ENCODE peak calls at places on chromosomes 6 and 20, in four cellular contexts. D is A549, U is GM10248, N is fibroblast of the aortic adventitia. Z is an unnamed sample.

GRCh38 chr6:73579851-73580246 is 59.0 kb upstream of the EEF1A1 start:
- DNase-seq in N (peak), U (no peak), D (peak), Z (no peak)

GRCh38 chr6:25086500-25087091 is 150.8 kb upstream of the RIPOR2 start:
- DNase-seq in U (no peak), N (no peak), D (no peak), Z (no peak)

GRCh38 chr6:120122401-120122800 is 772.8 kb upstream of the MAN1A1 start:
- DNase-seq in U (no peak), D (no peak), N (no peak), Z (no peak)

GRCh38 chr6:45075246-45075645 is 252.9 kb upstream of the RUNX2 start:
- DNase-seq in U (no peak), N (peak), D (no peak), Z (no peak)

GRCh38 chr6:21885532-21886089 is 292.1 kb downstream of the SOX4 start:
- DNase-seq in D (peak), U (no peak), N (peak), Z (no peak)

GRCh38 chr6:96675617-96676016 is 112.7 kb downstream of the FHL5 start:
- DNase-seq in D (no peak), N (no peak), U (no peak), Z (no peak)

GRCh38 chr6:104940881-104941693 is 15.8 kb upstream of the LIN28B start:
- DNase-seq in N (peak), D (no peak), U (peak), Z (no peak)

GRCh38 chr20:57622579-57623381 is 2.6 kb upstream of the ZBP1 start:
- DNase-seq in U (peak), D (peak), N (peak), Z (peak)

GRCh38 chr20:21499641-21500040 is 14.2 kb downstream of the NKX2-2 start:
- DNase-seq in N (no peak), D (no peak), U (no peak), Z (no peak)

GRCh38 chr20:42179768-42180167 is 561.6 kb upstream of the CHD6 start:
- DNase-seq in D (no peak), U (no peak), N (no peak), Z (no peak)

GRCh38 chr6:134873500-134874388 is 76.2 kb downstream of the ALDH8A1 start:
- DNase-seq in N (no peak), U (no peak), D (no peak), Z (no peak)

GRCh38 chr6:17101422-17102257 is at the start of gene STMND1:
- DNase-seq in U (peak), D (peak), N (peak), Z (peak)

GRCh38 chr6:27556406-27556805 is 83.5 kb upstream of the ZNF184 start:
- DNase-seq in U (no peak), N (no peak), D (no peak), Z (no peak)

GRCh38 chr6:146547889-146548288 is 4.3 kb downstream of the RAB32 start:
- DNase-seq in U (no peak), N (no peak), D (no peak), Z (no peak)

GRCh38 chr20:47677314-47678129 is 107.8 kb downstream of the SULF2 start:
- DNase-seq in N (no peak), U (peak), D (peak), Z (peak)

GRCh38 chr20:18272451-18272850 is 15.9 kb upstream of the ZNF133 start:
- DNase-seq in U (no peak), N (peak), D (peak), Z (no peak)

GRCh38 chr6:147389463-147389862 is 119.0 kb upstream of the SAMD5 start:
- DNase-seq in D (no peak), U (no peak), N (no peak), Z (no peak)

GRCh38 chr20:41387433-41387832 is 20.8 kb upstream of the EMILIN3 start:
- DNase-seq in D (no peak), N (no peak), U (no peak), Z (no peak)

GRCh38 chr6:40671338-40672050 is 84.3 kb upstream of the LRFN2 start:
- DNase-seq in U (no peak), D (no peak), N (no peak), Z (no peak)

GRCh38 chr6:27834879-27835549 is 77.2 kb downstream of the OR2B2 start:
- DNase-seq in U (no peak), D (no peak), N (no peak), Z (no peak)

GRCh38 chr6:17179246-17180073 is 77.6 kb downstream of the STMND1 start:
- DNase-seq in D (no peak), N (peak), U (no peak), Z (no peak)

GRCh38 chr6:144411506-144412165 is 126.5 kb downstream of the UTRN start:
- DNase-seq in U (no peak), N (no peak), D (no peak), Z (no peak)

GRCh38 chr20:59185809-59186208 is 22.2 kb downstream of the ZNF831 start:
- DNase-seq in D (no peak), U (no peak), N (no peak), Z (no peak)
- TF ChIP-seq CTCF in D (no peak), U (no peak), N (no peak), Z (no peak)

DNA sequence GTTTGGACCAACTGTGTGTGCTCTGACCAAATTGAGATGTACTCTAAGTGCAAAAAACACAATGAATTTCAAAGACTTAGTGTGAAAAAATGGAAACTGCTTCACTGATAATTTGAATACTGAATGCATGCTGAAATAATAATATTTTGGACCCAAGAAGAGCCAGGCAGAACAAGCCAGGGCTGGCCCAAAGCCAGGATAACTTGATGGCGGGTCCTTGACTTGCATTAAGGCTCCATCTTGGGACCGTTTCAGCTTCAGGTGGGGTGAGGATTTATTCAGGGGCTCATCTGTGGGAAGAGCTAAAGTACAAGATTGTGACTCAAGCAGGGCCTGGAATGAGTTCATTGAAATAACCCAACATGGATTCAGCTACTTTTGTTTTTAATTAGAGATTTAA is 921.9 kb downstream of the QKI start:
- DNase-seq in D (no peak), U (no peak), N (no peak), Z (no peak)
- TF ChIP-seq CTCF in D (no peak), U (no peak), N (no peak), Z (no peak)

GRCh38 chr6:87181903-87182302 is 26.5 kb downstream of the ZNF292 start:
- DNase-seq in D (no peak), N (no peak), U (no peak), Z (no peak)
- TF ChIP-seq CTCF in D (no peak), N (no peak), U (no peak), Z (no peak)

DNA sequence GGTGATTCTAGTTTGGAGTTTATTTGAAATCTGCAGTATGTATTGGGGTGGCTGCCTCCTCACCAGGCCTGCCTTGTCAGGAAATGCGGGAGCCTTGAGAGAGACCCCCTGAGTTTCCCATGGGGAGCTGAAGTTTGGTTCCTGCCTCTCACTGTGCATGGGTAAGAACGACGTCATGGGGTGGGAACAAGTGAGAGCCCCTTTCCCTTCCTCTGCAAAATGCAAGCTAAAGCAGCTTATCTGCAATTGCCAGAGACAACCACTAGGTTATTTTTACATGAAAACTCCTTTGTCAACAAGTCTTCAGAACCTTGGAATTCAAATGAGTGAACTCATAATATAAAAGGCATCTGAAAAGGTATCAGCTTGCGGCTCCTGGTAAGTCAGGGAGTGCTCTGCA is 58.4 kb downstream of the TMEM170B start:
- DNase-seq in U (no peak), N (no peak), D (no peak), Z (no peak)
- TF ChIP-seq CTCF in U (no peak), N (peak), D (no peak), Z (no peak)

DNA sequence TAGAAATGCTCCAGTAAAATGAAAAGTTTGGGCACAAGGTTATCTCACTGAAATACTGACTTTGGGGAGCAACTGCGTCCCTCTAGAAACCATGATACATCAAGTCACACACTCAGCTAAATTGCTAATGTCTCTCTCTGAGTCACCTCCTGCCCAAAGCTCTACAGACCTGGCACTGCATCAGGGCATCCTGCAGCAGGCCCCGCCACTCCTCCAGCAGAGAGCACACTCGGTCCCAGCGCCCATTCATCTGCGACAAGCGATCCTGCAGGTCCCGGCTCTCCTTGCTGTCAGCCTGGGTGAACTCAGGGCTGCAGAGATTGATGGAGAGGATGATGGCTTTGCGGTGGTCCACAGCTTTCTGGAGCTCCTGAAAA is 329.0 kb downstream of the ESR1 start:
- DNase-seq in D (peak), U (no peak), N (no peak), Z (no peak)
- TF ChIP-seq CTCF in D (no peak), U (no peak), N (no peak), Z (no peak)

DNA sequence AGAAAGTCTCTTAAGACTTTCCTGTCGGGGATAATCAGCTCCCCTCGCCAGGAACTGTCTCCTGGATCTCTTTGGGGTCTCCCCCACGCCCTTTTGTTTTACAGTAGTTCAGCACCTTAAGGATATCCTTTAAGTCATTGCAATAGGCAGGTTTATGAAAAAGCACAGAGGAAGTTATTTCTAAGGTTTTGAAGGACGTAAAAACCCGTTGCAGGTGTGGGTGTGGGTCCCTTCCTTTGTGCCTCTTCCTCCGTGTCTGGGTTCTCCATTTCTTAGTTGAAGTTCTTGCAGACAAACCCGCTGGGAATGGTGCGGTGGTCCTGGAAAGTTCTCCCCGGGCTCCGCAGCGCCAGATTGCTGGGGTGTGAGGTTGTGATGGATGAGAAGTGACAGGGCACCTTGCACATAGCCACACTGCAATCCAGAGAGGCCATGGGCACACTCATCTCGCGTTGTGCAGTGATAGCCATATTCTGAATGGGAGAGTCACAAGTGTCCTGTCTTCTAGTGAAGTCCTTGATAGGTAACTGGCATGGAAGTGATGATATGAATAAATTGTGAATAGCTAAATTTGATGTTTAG is 65.2 kb downstream of the GTF2H5 start:
- DNase-seq in D (no peak), U (no peak), N (no peak), Z (peak)
- TF ChIP-seq CTCF in D (no peak), U (no peak), N (no peak), Z (no peak)

GRCh38 chr6:37702314-37702713 is 4.6 kb upstream of the MDGA1 start:
- DNase-seq in D (no peak), N (no peak), U (no peak), Z (no peak)
- TF ChIP-seq CTCF in D (peak), N (no peak), U (no peak), Z (peak)

GRCh38 chr6:23176883-23177282 is 607.5 kb downstream of the HDGFL1 start:
- DNase-seq in D (no peak), N (no peak), U (no peak), Z (no peak)

GRCh38 chr6:23181301-23182110 is 612.1 kb downstream of the HDGFL1 start:
- DNase-seq in N (no peak), U (no peak), D (no peak), Z (no peak)

GRCh38 chr6:23179994-23180393 is 610.6 kb downstream of the HDGFL1 start:
- DNase-seq in U (no peak), D (no peak), N (no peak), Z (no peak)

GRCh38 chr6:23183846-23184245 is 614.5 kb downstream of the HDGFL1 start:
- DNase-seq in D (no peak), U (no peak), N (no peak), Z (no peak)

DNA sequence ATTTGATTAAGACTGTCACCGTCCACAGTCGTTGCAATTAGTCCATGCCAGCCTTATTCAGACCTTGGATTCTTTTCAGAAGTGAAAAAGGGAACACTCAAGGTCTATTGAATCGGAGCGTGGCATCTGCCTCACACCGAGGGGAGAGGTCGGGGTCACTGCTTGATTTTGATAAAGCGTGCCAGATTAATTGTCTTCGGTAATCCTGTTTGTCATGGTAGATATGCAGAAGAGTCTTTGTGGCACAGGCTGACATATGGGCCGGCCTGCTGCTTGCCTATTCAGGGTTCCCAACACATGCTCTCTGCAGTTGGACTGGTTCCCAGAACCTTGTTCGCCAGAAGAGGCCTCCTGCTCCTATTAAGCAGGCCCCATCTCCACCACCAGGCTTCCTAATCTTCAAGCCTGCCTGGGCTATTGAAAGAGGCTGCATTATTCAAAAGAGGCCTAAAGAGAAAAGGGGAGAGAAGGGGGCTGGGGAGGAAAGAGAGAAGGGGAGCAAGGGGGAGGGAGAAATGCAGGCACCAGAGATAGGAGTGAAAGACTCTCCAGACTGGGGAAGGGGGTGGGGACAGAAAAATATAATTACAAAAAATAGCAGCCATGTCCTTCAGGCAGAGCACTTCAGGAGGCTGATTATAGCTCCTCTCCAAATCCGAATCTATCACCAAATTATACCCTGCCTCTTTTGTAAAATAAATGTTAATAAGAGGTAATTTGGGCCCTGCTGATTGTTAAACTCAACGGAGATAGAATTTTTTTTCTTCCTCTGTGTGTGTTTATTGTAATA is 611.3 kb downstream of the HDGFL1 start:
- DNase-seq in U (no peak), D (no peak), N (peak), Z (no peak)
- TF ChIP-seq CTCF in U (no peak), D (no peak), N (peak), Z (no peak)